ENCODE peak calls at places on chromosomes 2 and 18, in nine cellular contexts. One of them, this sample, is unnamed. For H3K9me3 and H3K4me1, the result is how much of the 10 kb centered on the place peaks cover.

GRCh38 chr2:44532031-44532430 is 170.3 kb downstream of the CAMKMT start:
- ATAC-seq in heart right ventricle: no peak
- ATAC-seq in A549: no peak
- ATAC-seq in psoas muscle: no peak
- ATAC-seq in heart left ventricle: no peak
- ATAC-seq in Panc1: no peak
- ATAC-seq in DND-41: no peak
- ATAC-seq in HepG2: no peak
- ATAC-seq in pancreas: no peak
- ATAC-seq in this sample: no peak

GRCh38 chr2:192773044-192773443 is 578.3 kb upstream of the TMEFF2 start:
- ATAC-seq in heart right ventricle: no peak
- ATAC-seq in A549: no peak
- ATAC-seq in psoas muscle: no peak
- ATAC-seq in heart left ventricle: no peak
- ATAC-seq in Panc1: no peak
- ATAC-seq in DND-41: no peak
- ATAC-seq in HepG2: peak
- ATAC-seq in pancreas: no peak
- ATAC-seq in this sample: no peak

GRCh38 chr2:8656160-8656641 is 25.7 kb upstream of the ID2 start:
- ATAC-seq in heart right ventricle: no peak
- ATAC-seq in A549: no peak
- ATAC-seq in psoas muscle: no peak
- ATAC-seq in heart left ventricle: no peak
- ATAC-seq in Panc1: no peak
- ATAC-seq in DND-41: no peak
- ATAC-seq in HepG2: peak
- ATAC-seq in pancreas: peak
- ATAC-seq in this sample: no peak

GRCh38 chr18:26746284-26747130 is 119.0 kb downstream of the AQP4 start:
- ATAC-seq in heart right ventricle: peak
- ATAC-seq in A549: peak
- ATAC-seq in psoas muscle: no peak
- ATAC-seq in heart left ventricle: no peak
- ATAC-seq in Panc1: peak
- ATAC-seq in DND-41: peak
- ATAC-seq in HepG2: no peak
- ATAC-seq in pancreas: peak
- ATAC-seq in this sample: no peak

GRCh38 chr2:8086796-8087479 is 594.9 kb upstream of the ID2 start:
- ATAC-seq in heart right ventricle: no peak
- ATAC-seq in A549: peak
- ATAC-seq in psoas muscle: no peak
- ATAC-seq in heart left ventricle: no peak
- ATAC-seq in Panc1: no peak
- ATAC-seq in DND-41: no peak
- ATAC-seq in HepG2: no peak
- ATAC-seq in pancreas: peak
- ATAC-seq in this sample: no peak

GRCh38 chr18:8525692-8526091 is 83.5 kb upstream of the RAB12 start:
- ATAC-seq in heart right ventricle: no peak
- ATAC-seq in A549: no peak
- ATAC-seq in psoas muscle: no peak
- ATAC-seq in heart left ventricle: no peak
- ATAC-seq in Panc1: no peak
- ATAC-seq in DND-41: peak
- ATAC-seq in HepG2: peak
- ATAC-seq in pancreas: no peak
- ATAC-seq in this sample: no peak

GRCh38 chr2:98560256-98560771 is 48.0 kb downstream of the COA5 start:
- ATAC-seq in heart right ventricle: peak
- ATAC-seq in A549: peak
- ATAC-seq in psoas muscle: peak
- ATAC-seq in heart left ventricle: peak
- ATAC-seq in Panc1: no peak
- ATAC-seq in DND-41: no peak
- ATAC-seq in HepG2: no peak
- ATAC-seq in pancreas: no peak
- ATAC-seq in this sample: peak

GRCh38 chr2:46411245-46411641 is 68.1 kb upstream of the TMEM247 start:
- ATAC-seq in heart right ventricle: no peak
- ATAC-seq in A549: no peak
- ATAC-seq in psoas muscle: no peak
- ATAC-seq in heart left ventricle: no peak
- ATAC-seq in Panc1: no peak
- ATAC-seq in DND-41: no peak
- ATAC-seq in HepG2: no peak
- ATAC-seq in pancreas: no peak
- ATAC-seq in this sample: no peak

GRCh38 chr2:102789349-102790085 is 27.7 kb downstream of the TMEM182 start:
- ATAC-seq in heart right ventricle: no peak
- ATAC-seq in A549: no peak
- ATAC-seq in psoas muscle: no peak
- ATAC-seq in heart left ventricle: no peak
- ATAC-seq in Panc1: no peak
- ATAC-seq in DND-41: no peak
- ATAC-seq in HepG2: no peak
- ATAC-seq in pancreas: no peak
- ATAC-seq in this sample: no peak

GRCh38 chr2:60533114-60534033 is 20.1 kb downstream of the BCL11A start:
- ATAC-seq in heart right ventricle: no peak
- ATAC-seq in A549: no peak
- ATAC-seq in psoas muscle: no peak
- ATAC-seq in heart left ventricle: no peak
- ATAC-seq in Panc1: no peak
- ATAC-seq in DND-41: no peak
- ATAC-seq in HepG2: no peak
- ATAC-seq in pancreas: peak
- ATAC-seq in this sample: no peak

GRCh38 chr18:9762561-9762960 is 54.5 kb downstream of the RAB31 start:
- ATAC-seq in heart right ventricle: peak
- ATAC-seq in A549: no peak
- ATAC-seq in psoas muscle: no peak
- ATAC-seq in heart left ventricle: peak
- ATAC-seq in Panc1: no peak
- ATAC-seq in DND-41: no peak
- ATAC-seq in HepG2: peak
- ATAC-seq in pancreas: peak
- ATAC-seq in this sample: no peak

GRCh38 chr2:208099682-208100081 is 24.6 kb downstream of the CRYGD start:
- ATAC-seq in heart right ventricle: no peak
- ATAC-seq in A549: no peak
- ATAC-seq in psoas muscle: no peak
- ATAC-seq in heart left ventricle: no peak
- ATAC-seq in Panc1: no peak
- ATAC-seq in DND-41: peak
- ATAC-seq in HepG2: peak
- ATAC-seq in pancreas: no peak
- ATAC-seq in this sample: no peak

GRCh38 chr2:2665834-2666133 is 334.7 kb upstream of the MYT1L start:
- ATAC-seq in heart right ventricle: no peak
- ATAC-seq in A549: no peak
- ATAC-seq in psoas muscle: no peak
- ATAC-seq in heart left ventricle: no peak
- ATAC-seq in Panc1: no peak
- ATAC-seq in DND-41: no peak
- ATAC-seq in HepG2: no peak
- ATAC-seq in pancreas: no peak
- ATAC-seq in this sample: no peak
- H3K9me3 ChIP-seq in heart right ventricle: under half
- H3K9me3 ChIP-seq in A549: under half
- H3K9me3 ChIP-seq in psoas muscle: under half
- H3K9me3 ChIP-seq in heart left ventricle: under half
- H3K9me3 ChIP-seq in Panc1: under half
- H3K9me3 ChIP-seq in DND-41: under half
- H3K9me3 ChIP-seq in HepG2: under half
- H3K9me3 ChIP-seq in pancreas: under half
- H3K9me3 ChIP-seq in this sample: under half

GRCh38 chr2:21633015-21633414 is 509.2 kb downstream of the TDRD15 start:
- ATAC-seq in heart right ventricle: no peak
- ATAC-seq in A549: no peak
- ATAC-seq in psoas muscle: no peak
- ATAC-seq in heart left ventricle: no peak
- ATAC-seq in Panc1: no peak
- ATAC-seq in DND-41: no peak
- ATAC-seq in HepG2: no peak
- ATAC-seq in pancreas: no peak
- ATAC-seq in this sample: no peak

GRCh38 chr2:21633531-21634310 is 510.0 kb downstream of the TDRD15 start:
- ATAC-seq in heart right ventricle: no peak
- ATAC-seq in A549: no peak
- ATAC-seq in psoas muscle: no peak
- ATAC-seq in heart left ventricle: no peak
- ATAC-seq in Panc1: no peak
- ATAC-seq in DND-41: no peak
- ATAC-seq in HepG2: no peak
- ATAC-seq in pancreas: no peak
- ATAC-seq in this sample: no peak

DNA sequence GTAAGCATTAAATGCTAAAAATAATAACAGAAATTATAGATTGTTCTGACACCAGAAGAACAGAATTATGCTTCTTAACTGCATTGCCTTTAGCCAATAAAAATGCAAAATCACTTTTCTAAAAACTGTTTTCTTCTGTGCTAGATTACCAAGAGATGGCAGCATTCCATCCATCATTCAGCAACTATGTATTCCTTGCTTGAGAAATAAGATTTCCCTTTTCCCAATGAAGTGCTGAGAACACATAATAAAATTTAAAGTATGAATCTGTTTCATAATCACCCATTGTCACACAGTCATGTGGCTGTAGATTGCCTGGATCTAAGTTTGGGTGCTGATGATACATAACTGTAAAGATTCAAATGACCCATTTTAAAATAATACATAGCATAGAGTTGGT is 504.2 kb downstream of the TDRD15 start:
- ATAC-seq in heart right ventricle: no peak
- ATAC-seq in A549: no peak
- ATAC-seq in psoas muscle: no peak
- ATAC-seq in heart left ventricle: no peak
- ATAC-seq in Panc1: no peak
- ATAC-seq in DND-41: no peak
- ATAC-seq in HepG2: no peak
- ATAC-seq in pancreas: no peak
- ATAC-seq in this sample: no peak
- TF ChIP-seq CTCF in heart right ventricle: no peak
- TF ChIP-seq CTCF in A549: no peak
- TF ChIP-seq CTCF in psoas muscle: no peak
- TF ChIP-seq CTCF in heart left ventricle: no peak
- TF ChIP-seq CTCF in Panc1: no peak
- TF ChIP-seq CTCF in DND-41: no peak
- TF ChIP-seq CTCF in HepG2: no peak
- TF ChIP-seq CTCF in pancreas: no peak
- TF ChIP-seq CTCF in this sample: no peak

GRCh38 chr2:235553291-235553690 is 59.4 kb downstream of the AGAP1 start:
- ATAC-seq in heart right ventricle: no peak
- ATAC-seq in A549: no peak
- ATAC-seq in psoas muscle: no peak
- ATAC-seq in heart left ventricle: no peak
- ATAC-seq in Panc1: no peak
- ATAC-seq in DND-41: no peak
- ATAC-seq in HepG2: no peak
- ATAC-seq in pancreas: no peak
- ATAC-seq in this sample: no peak
- H3K4me1 ChIP-seq in heart right ventricle: under half
- H3K4me1 ChIP-seq in A549: under half
- H3K4me1 ChIP-seq in psoas muscle: under half
- H3K4me1 ChIP-seq in heart left ventricle: under half
- H3K4me1 ChIP-seq in Panc1: under half
- H3K4me1 ChIP-seq in DND-41: under half
- H3K4me1 ChIP-seq in HepG2: under half
- H3K4me1 ChIP-seq in pancreas: under half
- H3K4me1 ChIP-seq in this sample: half or more

GRCh38 chr2:239729151-239729550 is 296.0 kb downstream of the NDUFA10 start:
- ATAC-seq in heart right ventricle: no peak
- ATAC-seq in A549: no peak
- ATAC-seq in psoas muscle: no peak
- ATAC-seq in heart left ventricle: no peak
- ATAC-seq in Panc1: no peak
- ATAC-seq in DND-41: no peak
- ATAC-seq in HepG2: no peak
- ATAC-seq in pancreas: no peak
- ATAC-seq in this sample: no peak
- H3K9me3 ChIP-seq in heart right ventricle: under half
- H3K9me3 ChIP-seq in A549: under half
- H3K9me3 ChIP-seq in psoas muscle: under half
- H3K9me3 ChIP-seq in heart left ventricle: under half
- H3K9me3 ChIP-seq in Panc1: under half
- H3K9me3 ChIP-seq in DND-41: under half
- H3K9me3 ChIP-seq in HepG2: under half
- H3K9me3 ChIP-seq in pancreas: under half
- H3K9me3 ChIP-seq in this sample: under half

GRCh38 chr18:30927517-30928075 is 114.9 kb downstream of the DSC3 start:
- ATAC-seq in heart right ventricle: no peak
- ATAC-seq in A549: no peak
- ATAC-seq in psoas muscle: no peak
- ATAC-seq in heart left ventricle: no peak
- ATAC-seq in Panc1: no peak
- ATAC-seq in DND-41: no peak
- ATAC-seq in HepG2: peak
- ATAC-seq in pancreas: no peak
- ATAC-seq in this sample: no peak

GRCh38 chr18:30929065-30929464 is 113.5 kb downstream of the DSC3 start:
- ATAC-seq in heart right ventricle: no peak
- ATAC-seq in A549: no peak
- ATAC-seq in psoas muscle: no peak
- ATAC-seq in heart left ventricle: no peak
- ATAC-seq in Panc1: no peak
- ATAC-seq in DND-41: peak
- ATAC-seq in HepG2: no peak
- ATAC-seq in pancreas: no peak
- ATAC-seq in this sample: no peak

GRCh38 chr18:30927042-30927441 is 115.5 kb downstream of the DSC3 start:
- ATAC-seq in heart right ventricle: no peak
- ATAC-seq in A549: no peak
- ATAC-seq in psoas muscle: no peak
- ATAC-seq in heart left ventricle: no peak
- ATAC-seq in Panc1: no peak
- ATAC-seq in DND-41: no peak
- ATAC-seq in HepG2: no peak
- ATAC-seq in pancreas: no peak
- ATAC-seq in this sample: no peak

GRCh38 chr18:30925795-30926194 is 116.7 kb downstream of the DSC3 start:
- ATAC-seq in heart right ventricle: no peak
- ATAC-seq in A549: no peak
- ATAC-seq in psoas muscle: no peak
- ATAC-seq in heart left ventricle: no peak
- ATAC-seq in Panc1: no peak
- ATAC-seq in DND-41: no peak
- ATAC-seq in HepG2: no peak
- ATAC-seq in pancreas: no peak
- ATAC-seq in this sample: no peak

GRCh38 chr18:30929718-30930117 is 112.8 kb downstream of the DSC3 start:
- ATAC-seq in heart right ventricle: no peak
- ATAC-seq in A549: no peak
- ATAC-seq in psoas muscle: no peak
- ATAC-seq in heart left ventricle: no peak
- ATAC-seq in Panc1: no peak
- ATAC-seq in DND-41: peak
- ATAC-seq in HepG2: no peak
- ATAC-seq in pancreas: no peak
- ATAC-seq in this sample: no peak
- TF ChIP-seq CTCF in heart right ventricle: no peak
- TF ChIP-seq CTCF in A549: no peak
- TF ChIP-seq CTCF in psoas muscle: no peak
- TF ChIP-seq CTCF in heart left ventricle: no peak
- TF ChIP-seq CTCF in Panc1: no peak
- TF ChIP-seq CTCF in DND-41: no peak
- TF ChIP-seq CTCF in HepG2: no peak
- TF ChIP-seq CTCF in pancreas: no peak
- TF ChIP-seq CTCF in this sample: no peak

GRCh38 chr2:119871725-119872124 is 112.0 kb downstream of the PTPN4 start:
- ATAC-seq in heart right ventricle: no peak
- ATAC-seq in A549: no peak
- ATAC-seq in psoas muscle: no peak
- ATAC-seq in heart left ventricle: no peak
- ATAC-seq in Panc1: no peak
- ATAC-seq in DND-41: no peak
- ATAC-seq in HepG2: no peak
- ATAC-seq in pancreas: no peak
- ATAC-seq in this sample: no peak
- H3K4me1 ChIP-seq in heart right ventricle: under half
- H3K4me1 ChIP-seq in A549: under half
- H3K4me1 ChIP-seq in psoas muscle: under half
- H3K4me1 ChIP-seq in heart left ventricle: under half
- H3K4me1 ChIP-seq in Panc1: under half
- H3K4me1 ChIP-seq in DND-41: under half
- H3K4me1 ChIP-seq in HepG2: under half
- H3K4me1 ChIP-seq in pancreas: under half
- H3K4me1 ChIP-seq in this sample: under half